ENCODE peak calls at places on chromosomes 5 and 9, in eight cellular contexts. P is AG09319, B is AG04450, R is mammary epithelial cell, F is tibial nerve, M is RWPE1, Y is brain microvascular endothelial cell, S is breast epithelium. G is an unnamed sample.

GRCh38 chr9:21758540-21758939 is 43.9 kb upstream of the MTAP start:
- DNase-seq in P (no peak), B (no peak), R (peak), F (no peak), M (no peak), Y (no peak), S (no peak), G (no peak)

GRCh38 chr9:135468866-135469521 is 10.6 kb upstream of the PPP1R26 start:
- DNase-seq in P (no peak), B (no peak), R (no peak), F (no peak), M (peak), Y (peak), S (no peak), G (no peak)

GRCh38 chr5:14879393-14879792 is 7.8 kb upstream of the ANKH start:
- DNase-seq in P (no peak), B (no peak), R (no peak), F (no peak), M (no peak), Y (no peak), S (no peak), G (peak)

GRCh38 chr9:94869415-94869838 is 142.9 kb downstream of the AOPEP start:
- DNase-seq in P (no peak), B (no peak), R (no peak), F (no peak), M (no peak), Y (peak), S (no peak), G (no peak)

GRCh38 chr5:56259002-56259511 is 25.9 kb upstream of the ANKRD55 start:
- DNase-seq in P (peak), B (peak), R (peak), F (no peak), M (peak), Y (peak), S (no peak), G (peak)

GRCh38 chr9:72665421-72665820 is 144.0 kb downstream of the TMC1 start:
- DNase-seq in P (peak), B (no peak), R (peak), F (no peak), M (peak), Y (no peak), S (no peak), G (peak)

GRCh38 chr9:134203224-134203623 is 38.9 kb upstream of the RNU6ATAC start:
- DNase-seq in P (no peak), B (no peak), R (no peak), F (no peak), M (no peak), Y (no peak), S (no peak), G (no peak)

GRCh38 chr9:97373311-97373710 is 38.6 kb upstream of the TDRD7 start:
- DNase-seq in P (no peak), B (no peak), R (no peak), F (no peak), M (no peak), Y (no peak), S (no peak), G (no peak)

GRCh38 chr9:132978451-132979087 is at the start of gene GFI1B:
- DNase-seq in P (no peak), B (no peak), R (no peak), F (no peak), M (no peak), Y (no peak), S (no peak), G (no peak)

GRCh38 chr9:35518212-35518917 is 28.5 kb downstream of the RUSC2 start:
- DNase-seq in P (no peak), B (peak), R (peak), F (no peak), M (peak), Y (peak), S (peak), G (peak)

GRCh38 chr5:43313854-43314457 is 744 bp upstream of the HMGCS1 start:
- DNase-seq in P (no peak), B (no peak), R (no peak), F (peak), M (no peak), Y (no peak), S (peak), G (peak)

GRCh38 chr9:133730994-133731715 is 7.0 kb downstream of the SARDH start:
- DNase-seq in P (no peak), B (no peak), R (no peak), F (no peak), M (no peak), Y (no peak), S (no peak), G (no peak)

GRCh38 chr5:170503970-170504525 is at the start of gene KCNIP1:
- DNase-seq in P (no peak), B (no peak), R (no peak), F (no peak), M (peak), Y (no peak), S (no peak), G (no peak)

GRCh38 chr5:83528439-83528769 is 56.9 kb downstream of the VCAN start:
- DNase-seq in P (no peak), B (no peak), R (no peak), F (no peak), M (no peak), Y (no peak), S (no peak), G (no peak)

GRCh38 chr5:96651948-96652753 is 10.0 kb upstream of the CAST start:
- DNase-seq in P (no peak), B (no peak), R (no peak), F (no peak), M (no peak), Y (no peak), S (no peak), G (peak)

GRCh38 chr9:14424983-14425382 is 111.0 kb upstream of the NFIB start:
- DNase-seq in P (no peak), B (no peak), R (no peak), F (no peak), M (no peak), Y (no peak), S (no peak), G (no peak)

GRCh38 chr5:56922922-56923321 is 13.5 kb downstream of the SETD9 start:
- DNase-seq in P (no peak), B (no peak), R (no peak), F (no peak), M (no peak), Y (no peak), S (no peak), G (no peak)

GRCh38 chr5:147310059-147310704 is 75.4 kb downstream of the STK32A start:
- DNase-seq in P (no peak), B (no peak), R (peak), F (peak), M (peak), Y (peak), S (peak), G (peak)

GRCh38 chr5:139543423-139543991 is 17.6 kb upstream of the UBE2D2 start:
- DNase-seq in P (no peak), B (no peak), R (no peak), F (peak), M (no peak), Y (peak), S (no peak), G (no peak)

GRCh38 chr5:32712463-32713395 is 1.6 kb downstream of the NPR3 start:
- DNase-seq in P (no peak), B (no peak), R (no peak), F (no peak), M (no peak), Y (no peak), S (no peak), G (no peak)
- TF ChIP-seq CTCF in P (peak), B (peak), R (no peak), F (no peak), M (no peak), Y (peak), S (no peak), G (no peak)

GRCh38 chr9:108535526-108535925 is 320.3 kb downstream of the ACTL7B start:
- DNase-seq in P (no peak), B (no peak), R (no peak), F (peak), M (no peak), Y (no peak), S (no peak), G (peak)
- TF ChIP-seq CTCF in P (peak), B (peak), R (peak), F (peak), M (no peak), Y (peak), S (peak), G (no peak)

GRCh38 chr9:122096620-122097415 is 3.7 kb upstream of the TTLL11 start:
- DNase-seq in P (no peak), B (no peak), R (no peak), F (no peak), M (no peak), Y (no peak), S (no peak), G (no peak)

GRCh38 chr9:122091682-122092592 is 1.2 kb downstream of the TTLL11 start:
- DNase-seq in P (no peak), B (no peak), R (no peak), F (no peak), M (no peak), Y (no peak), S (no peak), G (no peak)

GRCh38 chr9:122097679-122098315 is 4.7 kb upstream of the TTLL11 start:
- DNase-seq in P (no peak), B (no peak), R (no peak), F (no peak), M (no peak), Y (no peak), S (no peak), G (no peak)

GRCh38 chr9:122092611-122093506 is at the start of gene TTLL11:
- DNase-seq in P (peak), B (peak), R (peak), F (peak), M (peak), Y (peak), S (peak), G (peak)

DNA sequence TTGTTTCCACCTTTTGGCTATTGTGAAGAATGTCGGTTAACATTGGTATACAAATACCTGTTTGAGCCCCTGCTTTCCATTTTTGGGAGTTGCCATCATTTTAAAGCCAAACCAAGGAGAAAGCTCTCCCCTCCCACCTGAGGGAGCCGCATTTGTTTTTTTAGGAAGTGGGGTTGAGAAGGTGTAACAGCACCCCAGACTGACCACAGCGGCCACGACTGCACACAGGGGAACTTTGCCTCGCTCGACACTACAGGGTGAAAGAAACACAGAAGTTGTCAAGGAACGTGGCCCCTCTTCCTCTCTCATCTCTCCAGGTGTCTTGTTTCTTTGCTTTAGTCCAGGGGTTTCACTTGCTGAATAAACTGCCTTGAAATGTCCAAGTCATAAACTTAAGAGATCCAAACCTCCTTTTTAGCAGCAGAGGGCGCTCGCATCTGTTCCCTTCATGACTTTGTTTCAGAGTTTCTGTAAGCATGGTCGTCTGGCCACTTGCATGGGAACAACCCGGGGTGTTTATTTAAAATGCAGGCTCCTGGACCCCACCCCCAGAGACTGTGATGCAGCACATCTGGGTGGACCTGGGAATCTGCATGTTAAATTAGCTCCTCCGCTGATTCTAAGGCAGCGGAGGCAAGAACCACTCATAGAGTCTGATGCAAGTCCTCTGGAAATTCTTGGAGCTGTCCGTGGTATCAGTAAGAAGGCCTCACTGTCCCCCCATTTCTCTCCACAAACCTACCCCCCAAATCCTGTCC is 2.1 kb upstream of the TTLL11 start:
- DNase-seq in P (no peak), B (no peak), R (peak), F (peak), M (peak), Y (peak), S (no peak), G (peak)
- TF ChIP-seq CTCF in P (peak), B (peak), R (peak), F (peak), M (peak), Y (peak), S (peak), G (peak)

GRCh38 chr5:173329370-173330150 is 1.3 kb upstream of the STC2 start:
- DNase-seq in P (no peak), B (no peak), R (no peak), F (no peak), M (peak), Y (no peak), S (no peak), G (peak)
- TF ChIP-seq CTCF in P (peak), B (no peak), R (no peak), F (no peak), M (peak), Y (no peak), S (no peak), G (peak)

DNA sequence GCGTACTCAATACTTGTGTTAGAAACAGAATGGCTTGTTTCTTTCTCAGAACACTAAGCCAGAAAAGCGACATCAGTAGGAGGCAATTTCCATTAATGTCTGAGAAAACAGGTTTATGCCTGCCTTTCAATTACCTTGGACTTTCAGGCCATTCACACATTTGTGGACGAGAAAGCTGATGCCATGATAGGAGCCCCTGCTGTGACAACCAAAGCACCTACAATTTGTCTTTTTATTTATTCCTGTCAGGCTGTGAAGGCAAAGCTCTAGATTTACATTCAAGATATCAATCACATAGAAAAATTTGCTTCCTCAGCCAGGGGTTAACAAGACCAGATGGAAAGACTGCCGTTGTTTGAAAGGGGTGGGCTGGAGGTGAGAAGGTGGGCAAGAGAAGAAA is 76.2 kb downstream of the C7 start:
- DNase-seq in P (no peak), B (no peak), R (no peak), F (no peak), M (no peak), Y (no peak), S (no peak), G (no peak)
- TF ChIP-seq CTCF in P (no peak), B (no peak), R (no peak), F (no peak), M (no peak), Y (no peak), S (no peak), G (no peak)

GRCh38 chr5:95281211-95281610 is 3.7 kb downstream of the MCTP1 start:
- DNase-seq in P (no peak), B (no peak), R (peak), F (no peak), M (peak), Y (peak), S (no peak), G (peak)

GRCh38 chr5:95284512-95285405 is at the start of gene MCTP1:
- DNase-seq in P (no peak), B (no peak), R (peak), F (no peak), M (peak), Y (no peak), S (no peak), G (peak)

GRCh38 chr5:95283761-95284511 is 958 bp downstream of the MCTP1 start:
- DNase-seq in P (no peak), B (no peak), R (peak), F (no peak), M (peak), Y (no peak), S (no peak), G (peak)

GRCh38 chr5:95283022-95283615 is 1.8 kb downstream of the MCTP1 start:
- DNase-seq in P (no peak), B (no peak), R (peak), F (no peak), M (no peak), Y (no peak), S (no peak), G (no peak)

GRCh38 chr5:95285406-95285761 is 490 bp upstream of the MCTP1 start:
- DNase-seq in P (no peak), B (no peak), R (peak), F (no peak), M (no peak), Y (no peak), S (no peak), G (no peak)
- TF ChIP-seq CTCF in P (no peak), B (no peak), R (no peak), F (no peak), M (no peak), Y (no peak), S (no peak), G (no peak)